ENCODE peak calls at places on chromosome 15, in four cellular contexts. N is IMR-90, G is SJSA1, Q is fibroblast of lung. F is an unnamed sample.
A peak's percentile ranks its signal among the peaks of the same experiment; 100 is the strongest.

GRCh38 chr15:67836134-67836455 is 3.8 kb downstream of the RNU6-1 start:
- DNase-seq in Q (no peak), G (no peak), N (no peak), F (no peak)

GRCh38 chr15:44034933-44035624 is 160.0 kb downstream of the FRMD5 start:
- DNase-seq in N (peak; percentile 83), Q (peak; percentile 52), G (no peak), F (no peak)

GRCh38 chr15:80878867-80879250 is 99.7 kb downstream of the CEMIP start:
- DNase-seq in Q (no peak), N (no peak), G (no peak), F (no peak)

GRCh38 chr15:69749797-69750196 is 297.2 kb downstream of the RPLP1 start:
- DNase-seq in Q (peak; percentile 17), N (no peak), G (no peak), F (no peak)

GRCh38 chr15:73691398-73691797 is 7.2 kb downstream of the CD276 start:
- DNase-seq in N (peak; percentile 77), Q (peak; percentile 88), G (no peak), F (no peak)

GRCh38 chr15:78394981-78395619 is 42.9 kb upstream of the IREB2 start:
- DNase-seq in G (no peak), Q (no peak), N (no peak), F (no peak)

GRCh38 chr15:72958634-72959033 is 93.6 kb upstream of the NEO1 start:
- DNase-seq in Q (no peak), N (no peak), G (no peak), F (no peak)

GRCh38 chr15:78110916-78111475 is 18.6 kb downstream of the SH2D7 start:
- DNase-seq in N (no peak), G (no peak), Q (no peak), F (no peak)

GRCh38 chr15:31465083-31465955 is 138.7 kb downstream of the KLF13 start:
- DNase-seq in N (no peak), G (peak; percentile 27), Q (no peak), F (no peak)

DNA sequence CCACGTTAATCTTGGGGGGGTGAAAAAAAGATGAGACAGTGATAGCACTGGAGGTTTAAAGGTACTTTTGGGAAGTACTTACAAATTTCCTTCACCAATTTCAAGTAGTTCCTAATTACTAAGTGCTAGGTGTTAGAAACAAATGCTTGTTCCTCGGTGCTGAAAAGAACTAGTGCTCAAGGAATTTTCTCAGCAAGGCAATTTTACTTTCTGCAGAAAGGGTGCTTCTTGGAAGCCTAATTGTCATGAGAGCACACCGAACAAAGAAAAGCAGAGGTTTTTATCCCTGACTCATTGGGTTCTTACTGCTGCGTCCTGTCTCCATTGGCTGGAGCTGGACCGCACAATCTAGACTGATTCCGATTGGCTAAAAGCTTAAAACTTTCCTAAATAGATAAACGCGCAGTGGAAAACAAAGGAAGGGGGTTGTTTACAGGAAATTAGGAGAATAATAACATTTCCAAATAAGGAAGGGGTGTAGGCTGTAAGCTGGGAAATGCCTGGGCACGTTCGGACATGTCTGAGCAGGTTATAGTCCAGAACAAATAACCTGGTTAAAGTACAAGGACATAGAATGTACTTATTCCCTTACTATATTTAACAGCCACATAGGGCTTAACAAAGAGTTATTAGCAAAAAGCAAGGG is 49.6 kb downstream of the CHD2 start:
- DNase-seq in Q (peak; percentile 11), N (no peak), G (no peak), F (no peak)
- H3K4me3 ChIP-seq in Q (no peak overlapping the region), N (no peak overlapping the region), G (no peak overlapping the region), F (peak overlapping the region; percentile 6)

GRCh38 chr15:48646364-48646763 is 855 bp upstream of the FBN1 start:
- DNase-seq in N (no peak), Q (no peak), G (no peak), F (no peak)

GRCh38 chr15:48644827-48645557 is 517 bp downstream of the FBN1 start:
- DNase-seq in G (peak; percentile 72), N (peak; percentile 62), Q (peak; percentile 76), F (no peak)

GRCh38 chr15:48643776-48644497 is 1.6 kb downstream of the FBN1 start:
- DNase-seq in G (no peak), N (no peak), Q (peak; percentile 45), F (no peak)

GRCh38 chr15:48644498-48644826 is 1.0 kb downstream of the FBN1 start:
- DNase-seq in Q (peak; percentile 56), G (peak; percentile 42), N (peak; percentile 38), F (no peak)

GRCh38 chr15:48645558-48646330 is at the start of gene FBN1:
- DNase-seq in Q (peak; percentile 94), N (peak; percentile 90), G (peak; percentile 93), F (peak; percentile 1)
- H3K27ac ChIP-seq in Q (peak within 1 kb of the TSS; percentile 93), N (peak within 1 kb of the TSS; percentile 89), G (peak within 1 kb of the TSS; percentile 76), F (peak within 1 kb of the TSS; percentile 75)

GRCh38 chr15:66151809-66152208 is 101.7 kb downstream of the MEGF11 start:
- DNase-seq in Q (no peak), G (no peak), N (no peak), F (no peak)
- H3K4me3 ChIP-seq in Q (no peak overlapping the region), G (no peak overlapping the region), N (no peak overlapping the region), F (no peak overlapping the region)

GRCh38 chr15:62928996-62929350 is 113.6 kb upstream of the TPM1 start:
- DNase-seq in Q (peak; percentile 71), G (no peak), N (peak; percentile 92), F (no peak)
- H3K27ac ChIP-seq in Q (peak overlapping the region; percentile 75), G (peak overlapping the region; percentile 48), N (peak overlapping the region; percentile 58), F (no peak overlapping the region)

GRCh38 chr15:36879568-36880225 is 220.7 kb downstream of the MEIS2 start:
- DNase-seq in G (no peak), N (no peak), Q (no peak), F (no peak)

GRCh38 chr15:36877796-36878744 is 222.3 kb downstream of the MEIS2 start:
- DNase-seq in G (no peak), Q (no peak), N (no peak), F (no peak)

GRCh38 chr15:36880226-36880912 is 220.0 kb downstream of the MEIS2 start:
- DNase-seq in Q (no peak), G (no peak), N (no peak), F (no peak)

GRCh38 chr15:36878745-36879262 is 221.5 kb downstream of the MEIS2 start:
- DNase-seq in G (no peak), Q (no peak), N (no peak), F (no peak)

DNA sequence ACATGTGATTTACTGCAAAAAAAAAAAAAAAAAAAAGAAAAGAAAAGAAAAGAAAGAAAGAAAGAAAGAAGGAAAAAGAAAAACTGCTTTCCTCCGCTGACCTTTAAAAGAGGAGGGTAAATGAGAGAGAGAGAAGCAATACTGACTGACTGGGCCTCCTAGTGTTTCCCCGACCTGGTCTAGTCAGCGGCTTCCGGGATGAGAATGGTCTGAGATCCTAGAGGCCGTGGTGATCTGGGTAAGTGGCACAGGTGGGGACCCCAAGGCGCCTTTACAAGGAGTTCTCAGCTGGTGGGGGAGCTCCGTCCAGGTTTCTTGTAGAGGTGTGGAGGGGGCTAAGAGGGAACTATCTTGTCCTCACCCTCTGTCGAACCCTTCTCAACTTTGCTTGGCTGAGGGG is 223.1 kb downstream of the MEIS2 start:
- DNase-seq in G (no peak), Q (no peak), N (no peak), F (no peak)
- H3K4me3 ChIP-seq in G (no peak overlapping the region), Q (no peak overlapping the region), N (no peak overlapping the region), F (no peak overlapping the region)

GRCh38 chr15:65184305-65184943 is 718 bp downstream of the CLPX start:
- DNase-seq in Q (peak; percentile 60), G (peak; percentile 67), N (peak; percentile 57), F (no peak)
- H3K27ac ChIP-seq in Q (peak overlapping the region; percentile 76), G (peak overlapping the region; percentile 66), N (peak overlapping the region; percentile 94), F (peak overlapping the region; percentile 92)

GRCh38 chr15:87566236-87566635 is 690.3 kb downstream of the NTRK3 start:
- DNase-seq in N (no peak), Q (no peak), G (no peak), F (no peak)

GRCh38 chr15:87573534-87573933 is 683.0 kb downstream of the NTRK3 start:
- DNase-seq in G (no peak), Q (no peak), N (no peak), F (no peak)

GRCh38 chr15:87567399-87567798 is 689.1 kb downstream of the NTRK3 start:
- DNase-seq in Q (no peak), N (no peak), G (no peak), F (no peak)

GRCh38 chr15:87572381-87572780 is 684.2 kb downstream of the NTRK3 start:
- DNase-seq in Q (no peak), G (no peak), N (no peak), F (no peak)

GRCh38 chr15:87570186-87570585 is 686.4 kb downstream of the NTRK3 start:
- DNase-seq in G (no peak), Q (peak; percentile 20), N (no peak), F (no peak)
- H3K4me3 ChIP-seq in G (no peak overlapping the region), Q (peak overlapping the region; percentile 27), N (no peak overlapping the region), F (no peak overlapping the region)